ENCODE peak calls at places on chromosomes 4 and X, in four cellular contexts. I, X, H and R are unnamed samples.

GRCh38 chrX:147570483-147570882 is 341.2 kb upstream of the FMR1 start:
- DNase-seq in H (no peak), X (no peak), I (no peak), R (peak)

GRCh38 chr4:637536-637935 is 12.2 kb downstream of the PDE6B start:
- DNase-seq in I (no peak), H (no peak), X (no peak), R (no peak)

GRCh38 chr4:139242511-139243051 is 37.4 kb downstream of the MGARP start:
- DNase-seq in X (peak), I (no peak), H (peak), R (no peak)

GRCh38 chr4:147093206-147093605 is 147.5 kb upstream of the TTC29 start:
- DNase-seq in I (no peak), H (no peak), X (no peak), R (no peak)

GRCh38 chrX:31232506-31232905 is 160.7 kb upstream of the FTHL17 start:
- DNase-seq in X (no peak), H (no peak), I (no peak), R (peak)

GRCh38 chrX:19874391-19875050 is 12.9 kb downstream of the SH3KBP1 start:
- DNase-seq in X (no peak), I (no peak), H (no peak), R (no peak)

GRCh38 chr4:145481164-145481941 is at the start of gene SMAD1:
- DNase-seq in I (peak), H (peak), X (peak), R (peak)

GRCh38 chr4:145690610-145691009 is 10.7 kb downstream of the C4orf51 start:
- DNase-seq in X (no peak), H (no peak), I (no peak), R (no peak)

GRCh38 chrX:134836497-134836968 is 154.3 kb upstream of the SMIM10 start:
- DNase-seq in X (peak), H (peak), I (no peak), R (no peak)

GRCh38 chr4:150972592-150972991 is 42.5 kb downstream of the LRBA start:
- DNase-seq in I (no peak), X (peak), H (no peak), R (no peak)

GRCh38 chr4:123841431-123842121 is 445.0 kb downstream of the SPRY1 start:
- DNase-seq in H (peak), I (no peak), X (no peak), R (no peak)

GRCh38 chr4:6546681-6547447 is 28.1 kb upstream of the MAN2B2 start:
- DNase-seq in I (peak), X (peak), H (peak), R (peak)

GRCh38 chr4:60365176-60365575 is 835.0 kb upstream of the ADGRL3 start:
- DNase-seq in H (no peak), I (no peak), X (no peak), R (no peak)

GRCh38 chrX:41457618-41458192 is 10.6 kb downstream of the NYX start:
- DNase-seq in H (no peak), X (no peak), I (no peak), R (no peak)

GRCh38 chrX:153731117-153731844 is 6.6 kb downstream of the ABCD1 start:
- DNase-seq in X (no peak), H (no peak), I (no peak), R (no peak)

GRCh38 chrX:80354966-80355465 is 65.2 kb upstream of the TENT5D start:
- DNase-seq in X (no peak), H (no peak), I (no peak), R (no peak)

GRCh38 chrX:136450050-136450830 is 37.5 kb upstream of the BRS3 start:
- DNase-seq in H (peak), I (no peak), X (peak), R (no peak)

GRCh38 chr4:134028411-134028810 is 173.2 kb downstream of the PABPC4L start:
- DNase-seq in I (no peak), X (no peak), H (no peak), R (no peak)

GRCh38 chr4:183320211-183321068 is at the start of gene CLDN22:
- DNase-seq in H (no peak), X (peak), I (no peak), R (no peak)

GRCh38 chr4:5957091-5957490 is 61.1 kb downstream of the C4orf50 start:
- DNase-seq in X (no peak), H (no peak), I (no peak), R (no peak)

GRCh38 chrX:17375631-17376380 is 806 bp downstream of the NHS start:
- DNase-seq in X (peak), I (peak), H (peak), R (peak)

GRCh38 chr4:24855741-24856140 is 57.1 kb downstream of the CCDC149 start:
- DNase-seq in I (no peak), X (no peak), H (no peak), R (peak)

GRCh38 chrX:153625271-153626024 is 21.6 kb upstream of the DUSP9 start:
- DNase-seq in X (no peak), H (no peak), I (no peak), R (no peak)

GRCh38 chrX:155056877-155057792 is 13.8 kb downstream of the CMC4 start:
- DNase-seq in H (peak), I (peak), X (peak), R (peak)

GRCh38 chrX:312621-313331 is 5.8 kb downstream of the GTPBP6 start:
- DNase-seq in X (no peak), H (no peak), I (no peak), R (no peak)

GRCh38 chr4:132982151-132982550 is 166.9 kb upstream of the PCDH10 start:
- DNase-seq in I (no peak), X (no peak), H (no peak), R (peak)

GRCh38 chr4:55346851-55347255 is 811 bp downstream of the SRD5A3 start:
- DNase-seq in X (no peak), H (no peak), I (no peak), R (no peak)
- H3K4ac ChIP-seq in X (peak), H (peak), I (no peak), R (no peak)

GRCh38 chrX:98523521-98523920 is 1639.8 kb downstream of the RPA4 start:
- DNase-seq in X (no peak), H (no peak), I (no peak), R (no peak)

DNA sequence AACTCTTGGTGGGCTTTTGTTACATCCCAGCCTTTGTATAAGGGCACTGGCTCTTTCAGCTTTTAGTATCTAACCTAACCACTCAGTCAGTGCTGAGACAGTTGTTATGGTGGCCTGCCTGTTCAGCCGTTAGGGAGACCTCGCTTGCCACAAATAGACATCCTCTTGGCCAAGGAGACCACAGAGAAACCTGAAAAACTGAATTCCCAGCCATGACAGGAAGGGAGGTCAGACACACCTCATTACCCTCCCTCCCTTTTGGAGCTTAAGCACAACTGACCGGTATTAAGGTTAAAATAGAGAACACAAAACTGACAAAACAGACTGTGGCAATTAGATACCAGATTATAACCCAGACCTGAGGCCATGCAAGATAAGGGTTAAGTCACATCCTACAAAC is 1639.3 kb downstream of the RPA4 start:
- DNase-seq in H (no peak), X (no peak), I (no peak), R (no peak)
- H2BK120ac ChIP-seq in H (no peak), X (no peak), I (no peak), R (no peak)

GRCh38 chrX:103773445-103773844 is 3.2 kb upstream of the PLP1 start:
- DNase-seq in X (no peak), H (no peak), I (no peak), R (no peak)

GRCh38 chrX:103779156-103779555 is 2.5 kb downstream of the PLP1 start:
- DNase-seq in I (no peak), X (no peak), H (no peak), R (no peak)

GRCh38 chrX:103776586-103776985 is at the start of gene PLP1:
- DNase-seq in H (no peak), X (no peak), I (no peak), R (no peak)

DNA sequence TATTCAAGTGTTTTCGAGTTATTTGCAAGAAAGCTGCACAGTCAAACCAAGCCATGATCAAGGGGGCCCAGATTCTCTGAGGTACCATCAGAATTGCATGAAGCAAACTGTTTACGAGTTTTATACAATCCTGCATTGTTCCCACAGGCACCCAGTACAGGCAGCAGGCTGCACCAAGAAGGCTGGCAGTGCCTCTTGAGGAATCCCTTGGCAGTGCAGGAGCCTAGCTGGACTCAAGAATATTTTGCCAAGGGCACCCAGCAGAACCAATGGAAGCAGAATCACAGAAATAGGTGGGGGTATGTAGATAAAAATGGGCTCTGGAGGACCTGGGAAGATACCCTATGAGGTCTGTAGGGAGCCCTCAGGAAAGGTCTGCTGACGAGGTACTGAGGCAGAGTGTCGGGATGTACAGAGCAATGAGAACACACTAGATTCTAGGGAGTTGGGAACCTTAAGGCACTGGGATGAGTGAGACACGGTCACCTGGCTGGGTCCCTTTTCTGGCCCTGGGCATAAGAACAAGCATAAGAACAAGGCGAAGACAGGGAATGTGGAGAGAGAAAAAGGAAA is 2.5 kb upstream of the PLP1 start:
- DNase-seq in X (peak), H (peak), I (no peak), R (no peak)
- H3K4me3 ChIP-seq in X (no peak), H (no peak), I (no peak), R (no peak)

DNA sequence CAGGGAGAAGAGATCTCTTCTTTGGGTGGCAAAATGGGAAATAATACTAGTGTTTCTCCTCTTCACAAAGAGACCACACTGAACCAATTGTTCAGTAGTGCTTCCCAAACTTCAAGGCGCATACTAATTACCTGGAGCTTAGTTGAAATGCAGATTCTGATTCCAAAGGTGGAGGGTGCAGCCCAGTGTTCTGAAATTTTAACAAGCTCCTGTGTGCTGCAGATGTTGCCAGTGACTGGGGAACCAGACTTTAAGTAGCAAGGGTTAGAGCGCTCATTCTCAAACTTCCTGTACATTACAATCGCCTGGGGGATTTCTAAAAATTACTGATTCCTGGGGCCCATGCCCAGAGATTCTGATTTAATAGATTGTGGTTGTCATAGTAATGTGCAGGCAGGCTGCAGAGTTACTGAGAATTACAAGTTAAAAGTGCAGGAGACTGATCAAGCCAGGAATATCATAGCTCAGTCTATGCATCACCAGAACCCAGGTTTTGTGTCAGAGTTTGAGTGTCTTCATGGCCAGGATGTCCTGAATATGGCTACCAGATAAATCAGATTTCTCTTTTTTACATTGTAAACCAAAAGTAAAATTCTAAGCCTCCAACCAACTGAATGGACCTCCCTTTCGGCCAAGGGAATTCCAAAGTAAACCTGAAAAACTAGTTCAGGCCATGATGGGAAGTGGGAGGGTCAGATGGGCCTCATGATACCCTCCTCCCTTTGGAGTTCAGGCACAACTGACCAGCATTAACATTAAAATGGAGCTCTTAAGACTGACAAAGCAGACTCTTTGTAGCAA is 121.7 kb downstream of the ATXN3L start:
- DNase-seq in H (no peak), I (no peak), X (no peak), R (peak)
- H3K4ac ChIP-seq in H (no peak), I (no peak), X (no peak), R (no peak)

GRCh38 chr4:112061418-112061817 is 83.8 kb upstream of the FAM241A start:
- DNase-seq in I (no peak), H (no peak), X (no peak), R (peak)
- H2BK120ac ChIP-seq in I (no peak), H (no peak), X (no peak), R (no peak)

DNA sequence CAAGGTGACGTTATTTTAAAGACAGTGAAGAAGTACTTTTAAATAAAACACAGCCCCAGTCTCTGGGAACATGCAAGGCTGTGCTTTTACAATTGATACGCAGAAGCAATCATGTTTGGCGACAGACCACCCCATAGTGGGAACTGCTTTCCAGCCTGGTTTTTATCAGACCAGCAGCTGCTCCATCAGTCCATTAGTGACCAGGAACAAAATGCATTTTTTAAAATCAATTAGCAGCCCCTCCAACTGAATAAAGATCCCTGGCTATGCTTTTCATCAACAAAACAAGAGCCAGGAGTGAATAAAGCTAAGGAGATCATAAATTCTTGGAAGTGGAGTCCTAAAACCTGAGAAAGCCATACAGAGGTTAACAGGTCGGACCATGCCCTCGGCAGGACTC is 153.0 kb upstream of the TENM3 start:
- DNase-seq in I (no peak), X (no peak), H (no peak), R (no peak)
- H3K4me3 ChIP-seq in I (no peak), X (no peak), H (no peak), R (no peak)

GRCh38 chr4:92996533-92996932 is 692.8 kb downstream of the GRID2 start:
- DNase-seq in I (no peak), H (no peak), X (no peak), R (no peak)
- H3K4ac ChIP-seq in I (no peak), H (no peak), X (no peak), R (no peak)

GRCh38 chr4:16140520-16141249 is 56.9 kb upstream of the PROM1 start:
- DNase-seq in X (peak), I (no peak), H (peak), R (no peak)
- H2BK120ac ChIP-seq in X (no peak), I (no peak), H (no peak), R (no peak)